ENCODE peak calls at places on chromosomes 3 and 15, in six cellular contexts. A is EL, D is fibroblast of gingiva, W is HEK293T, U is lung, M is SJSA1. B is an unnamed sample.
A peak's percentile ranks its signal among the peaks of the same experiment; 100 is the strongest.

GRCh38 chr3:179464296-179465092 is 13.2 kb upstream of the GNB4 start:
- DNase-seq in M (no peak), W (no peak), D (no peak), A (no peak), U (no peak), B (no peak)

GRCh38 chr15:51737538-51738305 is at the start of gene LYSMD2:
- DNase-seq in U (peak; percentile 70), M (peak; percentile 59), W (no peak), D (peak; percentile 53), A (peak; percentile 71), B (no peak)

GRCh38 chr15:76439542-76439941 is 103.0 kb downstream of the ISL2 start:
- DNase-seq in W (no peak), D (no peak), M (no peak), A (no peak), U (peak; percentile 37), B (no peak)

GRCh38 chr3:42213417-42213816 is 52.6 kb downstream of the CCK start:
- DNase-seq in M (no peak), D (no peak), U (no peak), W (no peak), A (no peak), B (no peak)

GRCh38 chr3:124118397-124118796 is 126.5 kb upstream of the ROPN1 start:
- DNase-seq in U (no peak), W (no peak), A (peak; percentile 81), D (peak; percentile 35), M (no peak), B (no peak)

GRCh38 chr15:85010472-85011209 is 29.0 kb downstream of the PDE8A start:
- DNase-seq in M (no peak), D (peak; percentile 57), W (no peak), U (no peak), A (no peak), B (no peak)

GRCh38 chr3:114455432-114455831 is 161.6 kb downstream of the TIGIT start:
- DNase-seq in W (no peak), A (no peak), U (no peak), M (no peak), D (no peak), B (no peak)

GRCh38 chr3:132432639-132433038 is 15.3 kb downstream of the DNAJC13 start:
- DNase-seq in A (peak; percentile 81), W (no peak), D (peak; percentile 43), U (no peak), M (no peak), B (no peak)

GRCh38 chr3:22606938-22607337 is 596.2 kb upstream of the UBE2E2 start:
- DNase-seq in W (no peak), U (no peak), M (no peak), D (no peak), A (no peak), B (no peak)

GRCh38 chr3:49266410-49267170 is 10.4 kb downstream of the C3orf62 start:
- DNase-seq in M (no peak), A (no peak), D (no peak), U (no peak), W (no peak), B (no peak)

GRCh38 chr3:38574411-38575278 is 74.8 kb downstream of the SCN5A start:
- DNase-seq in M (peak; percentile 23), W (no peak), D (no peak), A (no peak), U (no peak), B (no peak)

GRCh38 chr3:7687428-7688147 is 814.0 kb upstream of the LMCD1 start:
- DNase-seq in A (no peak), W (no peak), M (no peak), D (no peak), U (no peak), B (no peak)

GRCh38 chr3:70042683-70043082 is 43.1 kb downstream of the SAMMSON start:
- DNase-seq in U (no peak), D (no peak), W (no peak), M (no peak), A (no peak), B (no peak)

GRCh38 chr3:100254168-100254777 is 6.5 kb upstream of the TBC1D23 start:
- DNase-seq in W (peak; percentile 72), M (peak; percentile 60), A (peak; percentile 73), D (peak; percentile 66), U (peak; percentile 39), B (peak; percentile 27)

GRCh38 chr3:124281453-124282316 is 289.8 kb upstream of the ROPN1 start:
- DNase-seq in D (peak; percentile 14), M (no peak), A (peak; percentile 58), W (peak; percentile 38), U (no peak), B (no peak)

GRCh38 chr3:120558784-120559227 is 37.3 kb upstream of the NDUFB4 start:
- DNase-seq in D (peak; percentile 91), M (peak; percentile 87), A (peak; percentile 90), W (peak; percentile 80), U (peak; percentile 90), B (peak; percentile 92)

GRCh38 chr3:24765399-24765798 is 270.7 kb upstream of the THRB start:
- DNase-seq in M (no peak), D (no peak), U (no peak), A (no peak), W (no peak), B (no peak)

GRCh38 chr3:176795897-176796296 is 401.4 kb downstream of the TBL1XR1 start:
- DNase-seq in A (no peak), D (peak; percentile 7), U (no peak), M (no peak), W (no peak), B (no peak)

GRCh38 chr15:33243869-33244268 is 49.4 kb upstream of the FMN1 start:
- DNase-seq in D (no peak), W (no peak), A (peak; percentile 78), U (no peak), M (peak; percentile 63), B (no peak)

GRCh38 chr3:117814975-117815374 is 1105.4 kb downstream of the TUSC7 start:
- DNase-seq in D (peak; percentile 66), U (no peak), M (no peak), A (no peak), W (no peak), B (no peak)

GRCh38 chr3:81716870-81717509 is 44.5 kb downstream of the GBE1 start:
- DNase-seq in W (peak; percentile 28), M (no peak), U (no peak), D (peak; percentile 68), A (no peak), B (no peak)

GRCh38 chr3:177041021-177041729 is 156.1 kb downstream of the TBL1XR1 start:
- DNase-seq in U (peak; percentile 38), A (peak; percentile 17), M (no peak), D (peak; percentile 93), W (no peak), B (no peak)

GRCh38 chr3:38650248-38650940 is 907 bp upstream of the SCN5A start:
- DNase-seq in A (no peak), D (no peak), U (no peak), W (no peak), M (no peak), B (no peak)

GRCh38 chr15:66156310-66156975 is 97.1 kb downstream of the MEGF11 start:
- DNase-seq in A (no peak), W (no peak), M (no peak), U (no peak), D (no peak), B (no peak)

GRCh38 chr3:195896361-195897080 is 11.8 kb downstream of the TNK2 start:
- DNase-seq in D (peak; percentile 72), M (no peak), W (no peak), A (peak; percentile 83), U (no peak), B (no peak)

GRCh38 chr3:11910971-11911531 is 64.4 kb upstream of the TAMM41 start:
- DNase-seq in M (no peak), D (no peak), W (no peak), U (no peak), A (no peak), B (peak; percentile 30)

GRCh38 chr3:32432711-32433530 is 41.3 kb downstream of the CMTM7 start:
- DNase-seq in D (peak; percentile 18), W (no peak), M (peak; percentile 8), A (no peak), U (no peak), B (no peak)

GRCh38 chr3:48587686-48588085 is 7.4 kb downstream of the COL7A1 start:
- DNase-seq in A (no peak), M (no peak), U (no peak), W (no peak), D (no peak), B (no peak)

GRCh38 chr3:110123929-110124328 is 786.6 kb upstream of the DPPA4 start:
- DNase-seq in A (no peak), U (no peak), M (no peak), D (no peak), W (no peak), B (no peak)

GRCh38 chr3:127373701-127374625 is 86.1 kb upstream of the PRR20G start:
- DNase-seq in W (peak; percentile 52), U (no peak), D (no peak), M (no peak), A (peak; percentile 15), B (no peak)

GRCh38 chr3:54691230-54691900 is 236.5 kb downstream of the LRTM1 start:
- DNase-seq in W (no peak), D (peak; percentile 6), U (no peak), A (peak; percentile 5), M (no peak), B (peak; percentile 21)

GRCh38 chr15:74628949-74629348 is 13.3 kb downstream of the CLK3 start:
- DNase-seq in W (no peak), M (no peak), U (no peak), A (no peak), D (no peak), B (no peak)

GRCh38 chr3:42660131-42660715 is 6.7 kb downstream of the ZBTB47 start:
- DNase-seq in M (no peak), A (peak; percentile 25), D (no peak), U (no peak), W (no peak), B (no peak)

GRCh38 chr15:23075927-23076326 is 36.6 kb upstream of the TUBGCP5 start:
- DNase-seq in U (no peak), A (no peak), M (no peak), D (no peak), W (no peak), B (no peak)

GRCh38 chr15:29821416-29822099 is 710 bp downstream of the TJP1 start:
- DNase-seq in D (peak; percentile 68), M (peak; percentile 87), A (peak; percentile 90), W (peak; percentile 46), U (peak; percentile 73), B (peak; percentile 74)

GRCh38 chr3:186259612-186260383 is 102.2 kb downstream of the DGKG start:
- DNase-seq in D (no peak), W (peak; percentile 75), U (peak; percentile 74), A (peak; percentile 74), M (peak; percentile 57), B (no peak)

GRCh38 chr3:58167431-58168351 is 43.1 kb downstream of the DNASE1L3 start:
- DNase-seq in D (peak; percentile 75), U (peak; percentile 57), W (peak; percentile 82), M (peak; percentile 95), A (peak; percentile 63), B (no peak)

B was measured in mesothelial cell of epicardium.